ENCODE peak calls at places on chromosomes 13 and 19, in eight cellular contexts. Z is stomach, G is transverse colon, K is breast epithelium, N is GM23338, T is spleen, R is H1, A is SK-N-SH. P is an unnamed sample.

GRCh38 chr13:73000027-73000674 is 58.7 kb upstream of the KLF5 start:
- DNase-seq in A (no peak), N (no peak), G (no peak), K (no peak), T (no peak), R (no peak), Z (no peak), P (no peak)

GRCh38 chr13:35987572-35988513 is 143.3 kb downstream of the DCLK1 start:
- DNase-seq in K (no peak), A (no peak), Z (no peak), G (no peak), T (no peak), R (no peak), N (peak), P (no peak)

GRCh38 chr13:31781064-31781463 is 41.7 kb downstream of the RXFP2 start:
- DNase-seq in Z (no peak), A (no peak), R (no peak), N (no peak), K (no peak), T (no peak), G (no peak), P (no peak)

GRCh38 chr13:63041640-63042414 is 1626.2 kb upstream of the PCDH20 start:
- DNase-seq in G (no peak), K (no peak), Z (no peak), N (no peak), R (no peak), A (no peak), T (no peak), P (no peak)

GRCh38 chr19:37876047-37876446 is 30.3 kb downstream of the WDR87 start:
- DNase-seq in Z (no peak), N (peak), K (no peak), G (no peak), R (no peak), A (no peak), T (no peak), P (no peak)

GRCh38 chr13:50731400-50731799 is 112.1 kb downstream of the DLEU7 start:
- DNase-seq in T (no peak), R (no peak), Z (no peak), N (no peak), A (no peak), G (no peak), K (no peak), P (no peak)

GRCh38 chr13:40581277-40581579 is 85.2 kb downstream of the FOXO1 start:
- DNase-seq in A (no peak), T (no peak), N (no peak), R (no peak), Z (no peak), G (no peak), K (no peak), P (no peak)

GRCh38 chr19:54335979-54336892 is 2.7 kb downstream of the LILRA4 start:
- DNase-seq in R (no peak), A (no peak), Z (no peak), G (no peak), K (no peak), N (no peak), T (no peak), P (no peak)

GRCh38 chr13:110713981-110714797 is 689 bp downstream of the ING1 start:
- DNase-seq in N (peak), K (peak), R (no peak), T (peak), Z (peak), G (peak), A (peak), P (no peak)

GRCh38 chr13:104314321-104314720 is 1248.1 kb upstream of the SLC10A2 start:
- DNase-seq in T (no peak), K (no peak), G (no peak), R (no peak), A (no peak), Z (no peak), N (no peak), P (no peak)

GRCh38 chr13:46726347-46726746 is 70.6 kb downstream of the ESD start:
- DNase-seq in N (no peak), G (no peak), R (no peak), K (no peak), T (no peak), A (no peak), Z (no peak), P (no peak)

GRCh38 chr13:46731535-46731934 is 65.4 kb downstream of the ESD start:
- DNase-seq in Z (no peak), K (no peak), N (no peak), R (no peak), G (no peak), T (no peak), A (no peak), P (no peak)

DNA sequence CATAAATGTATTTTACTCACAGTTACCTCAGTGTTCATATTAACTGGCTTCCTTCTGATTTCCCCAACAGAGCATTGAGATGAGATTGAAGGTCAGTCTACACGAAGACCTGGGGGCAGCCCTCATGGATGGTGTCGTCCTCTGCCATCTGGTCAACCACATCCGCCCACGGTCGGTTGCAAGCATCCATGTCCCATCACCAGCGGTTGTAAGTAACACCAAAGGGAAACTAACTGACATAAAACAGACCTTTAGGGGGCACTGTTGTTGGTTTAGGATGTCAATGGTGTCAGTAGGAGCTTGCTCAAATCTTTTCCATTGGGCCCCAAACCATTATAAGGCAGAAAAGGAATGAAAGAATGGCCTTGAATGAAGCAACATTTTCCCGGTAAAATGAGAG is 68.2 kb downstream of the ESD start:
- DNase-seq in Z (no peak), G (no peak), K (no peak), A (no peak), T (no peak), R (no peak), N (peak), P (no peak)
- TF ChIP-seq CTCF in Z (no peak), G (peak), K (no peak), A (peak), T (no peak), R (peak), N (peak), P (peak)

DNA sequence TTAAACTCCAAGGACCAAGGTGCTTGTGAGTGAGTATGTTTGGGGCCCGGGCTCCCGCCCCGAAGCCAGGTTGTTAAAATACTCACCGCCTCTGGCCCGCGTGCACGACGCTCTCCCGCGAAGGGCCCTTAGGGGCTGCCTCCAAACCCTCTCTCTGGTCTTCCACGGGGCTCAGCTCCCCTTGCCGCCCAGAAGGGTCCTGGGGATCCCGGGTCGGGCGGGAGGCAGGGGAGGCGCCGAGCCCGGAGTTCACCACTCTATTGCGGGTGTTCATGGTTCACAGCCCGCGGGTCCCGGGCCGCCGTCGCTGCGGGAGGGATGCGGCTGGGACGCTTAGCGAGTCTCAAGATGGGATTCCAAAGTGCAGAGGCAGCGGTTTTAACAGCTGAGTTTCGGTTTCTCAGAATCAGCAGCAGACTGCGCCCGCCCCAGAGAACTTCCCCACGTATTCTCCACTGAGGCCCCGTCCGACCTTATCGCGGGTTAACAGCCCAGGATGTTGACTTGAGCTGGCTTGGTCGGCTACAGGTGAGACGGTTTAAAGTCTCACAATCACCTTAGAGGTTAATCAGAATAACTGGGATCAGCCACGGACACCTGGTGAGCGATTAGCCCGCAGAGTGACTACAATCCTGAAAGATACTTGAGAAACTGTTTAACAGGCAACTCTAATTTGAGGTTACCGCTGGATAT is at the start of gene EPSTI1:
- DNase-seq in R (no peak), N (peak), A (no peak), G (peak), Z (peak), K (peak), T (peak), P (no peak)
- TF ChIP-seq POLR2AphosphoS5 in R (no peak), N (no peak), A (no peak), G (peak), Z (peak), K (peak), T (peak), P (no peak)

DNA sequence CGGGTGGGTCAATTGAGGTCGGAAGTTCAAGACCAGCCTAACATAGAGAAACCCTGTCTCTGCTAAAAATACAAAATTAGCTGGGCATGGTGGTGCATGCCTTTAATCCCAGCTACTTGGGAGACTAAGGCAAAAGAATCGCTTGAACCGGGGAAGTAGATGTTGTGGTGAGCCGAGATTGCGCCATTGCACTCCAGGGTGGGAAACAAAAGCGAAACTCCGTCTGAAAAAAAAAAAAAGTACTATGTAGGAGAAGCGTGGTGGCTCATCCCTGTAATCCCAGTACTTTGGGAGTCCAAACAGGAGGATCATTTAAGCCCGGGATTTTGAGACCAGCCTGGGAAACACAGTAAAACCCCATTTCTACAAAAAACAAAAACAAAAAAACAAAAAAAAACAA is 22.7 kb upstream of the ERVV-1 start:
- DNase-seq in N (no peak), A (no peak), T (no peak), Z (no peak), K (no peak), G (no peak), R (no peak), P (peak)
- TF ChIP-seq CTCF in N (no peak), A (no peak), T (no peak), Z (no peak), K (no peak), G (no peak), R (no peak), P (no peak)

DNA sequence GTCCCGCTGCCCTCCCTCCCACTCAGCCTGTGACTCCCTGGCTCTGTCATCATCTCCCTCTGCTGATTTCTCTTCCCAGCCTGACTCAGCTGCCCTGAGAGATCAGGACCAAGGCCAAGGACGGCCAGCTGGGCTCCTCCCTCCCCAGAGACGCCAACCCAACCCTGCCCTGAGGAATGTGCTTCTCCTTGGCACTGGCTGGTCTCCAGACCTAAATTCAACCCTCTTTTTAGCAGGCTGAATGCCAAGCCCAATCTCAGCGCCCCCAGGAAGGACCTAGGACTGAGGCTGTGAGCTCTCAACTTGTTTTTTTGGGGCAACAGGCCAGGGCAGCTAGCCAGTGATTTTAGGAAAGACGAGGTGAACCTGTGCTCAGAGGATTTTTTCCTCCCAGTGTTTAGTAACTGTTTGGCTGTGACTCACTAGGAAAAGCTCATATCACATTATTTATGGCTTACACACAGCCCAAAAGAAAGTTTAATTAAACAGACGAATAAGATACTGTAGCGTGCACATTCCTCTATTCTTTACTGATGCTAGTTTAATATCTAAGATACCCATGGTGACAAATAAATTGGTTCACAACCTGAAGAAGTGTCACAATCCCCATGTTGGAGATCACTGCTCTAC is 7.4 kb upstream of the IGFL1 start:
- DNase-seq in G (no peak), Z (peak), K (peak), A (no peak), R (no peak), N (peak), T (no peak), P (no peak)
- TF ChIP-seq POLR2AphosphoS5 in G (no peak), Z (no peak), K (peak), A (no peak), R (no peak), N (no peak), T (no peak), P (no peak)

GRCh38 chr13:30453727-30454126 is 12.0 kb downstream of the HMGB1 start:
- DNase-seq in T (no peak), K (no peak), A (no peak), R (no peak), Z (no peak), G (no peak), N (no peak), P (no peak)
- TF ChIP-seq CTCF in T (no peak), K (no peak), A (peak), R (no peak), Z (no peak), G (no peak), N (no peak), P (no peak)

GRCh38 chr13:75687145-75687763 is 51.1 kb downstream of the LMO7 start:
- DNase-seq in A (peak), G (no peak), R (no peak), K (no peak), T (no peak), Z (no peak), N (peak), P (no peak)
- TF ChIP-seq POLR2AphosphoS5 in A (no peak), G (no peak), R (no peak), K (no peak), T (no peak), Z (no peak), N (no peak), P (no peak)

DNA sequence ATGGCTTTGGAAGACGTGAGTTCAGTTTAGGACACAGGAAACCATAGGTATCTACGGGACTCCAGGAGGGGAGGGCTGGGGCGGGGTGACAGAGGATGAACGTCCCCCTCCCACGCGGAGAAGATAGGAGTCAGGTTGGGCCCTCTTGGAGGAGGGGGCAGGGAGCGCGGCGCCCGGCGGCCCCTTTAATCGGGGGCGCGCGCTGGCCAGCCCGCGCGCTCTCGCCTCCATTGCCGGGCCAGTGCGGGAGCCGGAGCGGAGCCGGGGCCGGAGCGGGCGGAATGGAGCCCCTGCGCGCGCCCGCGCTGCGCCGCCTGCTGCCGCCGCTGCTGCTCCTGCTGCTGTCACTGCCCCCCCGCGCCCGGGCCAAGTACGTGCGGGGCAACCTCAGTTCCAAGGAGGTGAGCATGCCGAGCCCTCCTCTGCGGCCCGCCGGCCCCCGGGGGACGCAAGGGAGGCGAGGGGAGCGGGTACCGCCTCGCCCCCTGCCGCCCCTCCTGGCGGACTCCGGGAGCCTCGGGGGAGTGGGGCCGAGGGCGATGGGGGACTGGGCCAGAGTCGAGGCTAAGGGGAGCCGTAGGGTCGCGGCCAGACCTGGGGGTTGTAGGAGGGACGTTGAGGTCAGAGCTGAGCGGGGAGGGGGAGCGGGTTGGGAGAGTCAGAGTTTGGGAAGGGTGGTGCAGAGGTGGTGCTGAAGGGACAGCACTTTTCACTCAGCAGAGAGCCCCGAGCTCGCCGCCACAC is at the start of gene TMEM145:
- DNase-seq in N (peak), K (no peak), Z (peak), T (no peak), R (no peak), G (peak), A (peak), P (no peak)
- TF ChIP-seq CTCF in N (no peak), K (peak), Z (no peak), T (no peak), R (peak), G (no peak), A (peak), P (no peak)

GRCh38 chr19:5814123-5814839 is 9.4 kb downstream of the NRTN start:
- DNase-seq in R (no peak), G (no peak), N (no peak), K (no peak), Z (no peak), T (no peak), A (no peak), P (no peak)
- TF ChIP-seq POLR2AphosphoS5 in R (no peak), G (no peak), N (no peak), K (no peak), Z (no peak), T (no peak), A (no peak), P (no peak)

DNA sequence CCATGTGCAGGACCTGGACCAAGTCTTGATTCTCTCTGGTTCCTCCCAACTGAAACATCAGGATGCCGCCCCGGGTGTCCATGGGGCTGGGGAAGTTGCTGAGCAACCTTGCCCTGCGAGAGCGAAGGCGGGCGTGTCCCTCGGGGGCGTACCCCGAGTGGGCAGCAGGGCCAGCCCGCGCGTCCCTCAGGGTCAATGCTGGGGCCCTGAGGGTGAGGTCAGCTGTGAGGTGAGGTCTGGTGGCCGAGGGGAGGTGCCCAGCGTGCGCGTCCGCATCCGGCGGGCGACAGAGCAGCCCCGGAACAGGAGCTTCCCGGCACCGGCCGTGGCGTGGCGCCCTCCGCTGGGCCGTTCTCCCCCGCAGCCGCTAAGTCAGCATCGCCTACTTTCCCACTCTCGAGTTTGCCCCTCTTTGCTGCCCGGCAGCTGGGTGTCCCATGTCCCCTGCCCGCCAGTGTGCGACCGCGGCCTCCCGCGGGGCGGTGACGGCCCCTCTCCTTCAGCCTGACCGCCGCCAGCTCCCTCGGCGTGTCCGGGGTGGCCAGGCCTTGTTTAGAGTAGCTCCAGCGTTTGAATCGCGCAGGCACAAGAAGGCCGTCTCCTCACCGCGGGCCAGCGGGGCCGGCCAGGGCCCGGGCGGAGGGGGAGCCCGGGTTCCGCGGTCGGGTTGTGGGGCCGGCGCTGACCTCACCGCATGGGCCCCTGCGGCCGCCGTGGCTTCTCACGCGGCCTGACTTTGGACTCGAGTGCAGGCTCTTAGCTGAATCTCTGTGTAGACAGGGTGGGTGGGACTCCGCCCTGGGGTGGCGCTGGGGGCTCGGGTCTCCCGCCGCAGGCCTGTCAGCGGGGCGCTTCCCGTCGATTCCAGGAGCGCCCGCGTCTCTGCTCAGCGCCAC is 33.0 kb downstream of the GJA3 start:
- DNase-seq in N (peak), T (peak), Z (peak), K (peak), A (peak), R (no peak), G (peak), P (no peak)
- TF ChIP-seq CTCF in N (peak), T (peak), Z (no peak), K (no peak), A (peak), R (peak), G (peak), P (peak)

GRCh38 chr19:57867868-57868492 is 18.3 kb downstream of the ZNF587 start:
- DNase-seq in G (no peak), A (no peak), N (no peak), R (no peak), K (no peak), T (no peak), Z (no peak), P (no peak)
- TF ChIP-seq POLR2AphosphoS5 in G (no peak), A (no peak), N (peak), R (peak), K (no peak), T (peak), Z (no peak), P (no peak)

P was measured in Panc1.